ENCODE peak calls at places on chromosome 5, in seven cellular contexts. E is uterus; D is CD4-positive, alpha-beta T cell; H is stimulated activated naive CD8-positive, alpha-beta T cell treated with anti-CD3 and anti-CD28 coated beads, Interleukin-15, Interleukin-2, amounts not matched to agents 100 U/mL and 50 U/mL, for 24 hours; F is HCEC 1CT; O is midbrain; S is naive thymus-derived CD8-positive, alpha-beta T cell. T is an unnamed sample.

GRCh38 chr5:98031926-98032325 is 741.5 kb upstream of the RGMB start:
- DNase-seq in F (no peak), E (no peak), H (no peak), D (no peak), S (no peak), O (no peak), T (no peak)

GRCh38 chr5:149304195-149305072 is 32.8 kb downstream of the AFAP1L1 start:
- DNase-seq in F (no peak), H (no peak), S (no peak), E (no peak), O (no peak), D (no peak), T (no peak)

GRCh38 chr5:141095263-141095641 is 837 bp downstream of the PCDHB2 start:
- DNase-seq in O (no peak), E (no peak), S (no peak), D (no peak), H (no peak), F (no peak), T (no peak)

GRCh38 chr5:150412319-150413175 is at the start of gene CD74:
- DNase-seq in E (peak), D (peak), H (peak), F (no peak), S (peak), O (peak), T (peak)

GRCh38 chr5:145495741-145496140 is 339.4 kb downstream of the PRELID2 start:
- DNase-seq in H (no peak), S (no peak), O (no peak), D (no peak), F (peak), E (no peak), T (no peak)

GRCh38 chr5:77143998-77144836 is 57.1 kb upstream of the ZBED3 start:
- DNase-seq in S (peak), D (peak), F (peak), E (peak), H (peak), O (peak), T (peak)

GRCh38 chr5:145218982-145219381 is 616.2 kb downstream of the PRELID2 start:
- DNase-seq in F (no peak), S (no peak), D (no peak), O (no peak), E (no peak), H (no peak), T (no peak)

GRCh38 chr5:7488734-7489133 is 92.8 kb downstream of the ADCY2 start:
- DNase-seq in F (no peak), D (no peak), S (no peak), O (no peak), H (no peak), E (no peak), T (no peak)

GRCh38 chr5:77971965-77972544 is 195.9 kb upstream of the TBCA start:
- DNase-seq in D (no peak), E (no peak), F (no peak), S (no peak), O (no peak), H (no peak), T (no peak)

GRCh38 chr5:66122379-66123034 is 21.6 kb upstream of the SREK1 start:
- DNase-seq in E (no peak), H (no peak), S (no peak), O (no peak), F (peak), D (no peak), T (no peak)

GRCh38 chr5:172284275-172284971 is 859 bp upstream of the UBTD2 start:
- DNase-seq in E (no peak), S (no peak), F (peak), H (no peak), D (no peak), O (no peak), T (no peak)

GRCh38 chr5:160457255-160457654 is 35.6 kb downstream of the PTTG1 start:
- DNase-seq in E (no peak), F (no peak), S (no peak), D (no peak), O (no peak), H (no peak), T (no peak)

GRCh38 chr5:65779643-65780042 is 57.6 kb downstream of the NLN start:
- DNase-seq in S (no peak), E (no peak), O (no peak), F (no peak), D (no peak), H (no peak), T (no peak)

GRCh38 chr5:108418172-108418571 is 36.3 kb upstream of the FBXL17 start:
- DNase-seq in H (no peak), S (no peak), F (no peak), E (no peak), O (peak), D (no peak), T (no peak)

GRCh38 chr5:177552839-177553455 is 1.4 kb downstream of the FAM193B start:
- DNase-seq in H (no peak), D (no peak), O (peak), F (peak), S (no peak), E (no peak), T (no peak)

GRCh38 chr5:1315709-1316587 is 21.1 kb upstream of the TERT start:
- DNase-seq in E (peak), D (peak), F (no peak), H (peak), O (no peak), S (peak), T (no peak)

GRCh38 chr5:75716715-75717081 is 539 bp downstream of the POC5 start:
- DNase-seq in S (no peak), O (no peak), E (no peak), D (no peak), H (no peak), F (no peak), T (no peak)

GRCh38 chr5:52802272-52803011 is 14.7 kb downstream of the ITGA1 start:
- DNase-seq in F (peak), E (no peak), S (no peak), O (no peak), H (no peak), D (no peak), T (no peak)

GRCh38 chr5:181120761-181121160 is 10.2 kb downstream of the OR2V1 start:
- DNase-seq in D (no peak), E (no peak), S (no peak), O (no peak), F (peak), H (no peak), T (no peak)

GRCh38 chr5:176904276-176904675 is 5.1 kb upstream of the HK3 start:
- DNase-seq in F (no peak), E (no peak), O (no peak), H (no peak), S (no peak), D (no peak), T (no peak)

GRCh38 chr5:171336486-171337206 is 27.6 kb downstream of the TLX3 start:
- DNase-seq in S (peak), O (peak), D (no peak), E (peak), H (peak), F (peak), T (no peak)

GRCh38 chr5:74622944-74623343 is 17.6 kb downstream of the ENC1 start:
- DNase-seq in H (no peak), F (no peak), S (no peak), O (no peak), D (no peak), E (no peak), T (no peak)

T was measured in right atrium auricular region.